ENCODE peak calls at places on chromosomes 1 and 21, in eight cellular contexts. L is HCT116, B is upper lobe of left lung, V is HepG2, G is Panc1, O is GM12878, E is GM23338, T is K562. H is an unnamed sample.

GRCh38 chr1:229272164-229273158 is 1.6 kb downstream of the RAB4A start:
- ATAC-seq in L (no peak), B (no peak), V (no peak), G (no peak), O (no peak), E (no peak), T (no peak), H (no peak)

GRCh38 chr21:45255381-45256020 is 32.2 kb downstream of the POFUT2 start:
- ATAC-seq in L (peak), B (no peak), V (peak), G (peak), O (peak), E (no peak), T (peak), H (no peak)

GRCh38 chr1:179637211-179637860 is 45.7 kb downstream of the TDRD5 start:
- ATAC-seq in L (peak), B (no peak), V (no peak), G (no peak), O (no peak), E (no peak), T (no peak), H (no peak)

GRCh38 chr1:202576816-202577215 is 133.4 kb downstream of the SYT2 start:
- ATAC-seq in L (no peak), B (no peak), V (peak), G (no peak), O (no peak), E (peak), T (no peak), H (peak)

GRCh38 chr1:170402451-170403311 is 129.3 kb upstream of the GORAB start:
- ATAC-seq in L (no peak), B (no peak), V (no peak), G (no peak), O (no peak), E (no peak), T (no peak), H (peak)

GRCh38 chr1:220298470-220298869 is 26.2 kb upstream of the RAB3GAP2 start:
- ATAC-seq in L (no peak), B (no peak), V (no peak), G (no peak), O (no peak), E (no peak), T (no peak), H (no peak)

GRCh38 chr1:7583291-7584096 is 187.6 kb upstream of the VAMP3 start:
- ATAC-seq in L (no peak), B (no peak), V (no peak), G (no peak), O (no peak), E (peak), T (no peak), H (no peak)

GRCh38 chr21:43362928-43363314 is 64.0 kb downstream of the SIK1 start:
- ATAC-seq in L (no peak), B (no peak), V (no peak), G (no peak), O (peak), E (no peak), T (peak), H (no peak)

GRCh38 chr21:14119038-14119437 is 91.7 kb downstream of the LIPI start:
- ATAC-seq in L (no peak), B (no peak), V (peak), G (peak), O (no peak), E (peak), T (peak), H (no peak)

GRCh38 chr1:12541274-12542137 is 76.5 kb downstream of the DHRS3 start:
- ATAC-seq in L (peak), B (no peak), V (peak), G (peak), O (no peak), E (peak), T (peak), H (no peak)

GRCh38 chr1:163561570-163562295 is 240.0 kb downstream of the NUF2 start:
- ATAC-seq in L (peak), B (no peak), V (peak), G (no peak), O (no peak), E (peak), T (no peak), H (no peak)
- TF ChIP-seq CTCF in L (peak), B (no peak), V (peak), G (peak), O (no peak), E (peak), T (no peak), H (peak)

GRCh38 chr1:40981702-40982448 is 2.4 kb downstream of the CTPS1 start:
- ATAC-seq in L (no peak), B (no peak), V (no peak), G (no peak), O (no peak), E (no peak), T (no peak), H (no peak)
- H3K4me3 ChIP-seq in L (no peak), B (no peak), V (no peak), G (peak), O (peak), E (peak), T (peak), H (peak)

DNA sequence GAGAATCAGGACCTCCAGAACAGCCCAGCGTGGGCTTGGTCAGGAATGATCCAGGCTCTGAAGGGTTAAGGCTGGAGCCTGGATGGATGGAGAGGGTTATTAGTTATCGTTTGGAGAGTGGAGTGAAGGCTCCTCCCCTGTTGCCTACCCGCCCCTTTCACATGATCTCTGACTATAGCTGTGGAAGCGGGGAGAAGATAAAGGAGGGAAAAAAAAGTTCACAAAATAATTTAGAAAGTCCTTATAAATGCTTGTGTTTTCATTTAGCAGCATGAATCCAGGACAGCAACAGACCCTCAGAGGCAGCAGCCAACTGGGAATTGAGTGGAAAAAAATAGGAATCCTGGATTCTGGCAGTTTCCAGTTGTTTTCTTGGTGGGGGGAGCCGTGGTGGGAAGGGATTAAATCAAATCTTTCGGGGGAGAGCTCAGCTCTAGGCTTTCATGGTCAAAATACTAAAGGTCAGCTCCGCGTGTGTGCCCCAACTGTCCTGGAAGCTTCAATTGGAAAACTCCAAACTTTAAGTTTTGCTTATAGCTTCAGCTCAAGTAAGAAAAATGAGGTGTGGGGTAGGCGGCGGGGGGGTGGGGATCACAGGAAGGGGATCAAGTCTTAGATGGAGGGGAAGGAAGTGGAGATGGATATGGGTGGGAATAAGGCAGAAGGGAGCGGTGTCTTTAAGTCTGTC is 574 bp upstream of the DDR2 start:
- ATAC-seq in L (no peak), B (no peak), V (no peak), G (no peak), O (no peak), E (no peak), T (peak), H (peak)
- TF ChIP-seq POLR2AphosphoS5 in L (no peak), B (no peak), V (no peak), G (no peak), O (no peak), E (no peak), T (no peak), H (peak)

GRCh38 chr1:207908112-207908734 is 2.7 kb downstream of the CD34 start:
- ATAC-seq in L (no peak), B (no peak), V (no peak), G (no peak), O (no peak), E (no peak), T (peak), H (peak)
- TF ChIP-seq CTCF in L (no peak), B (no peak), V (no peak), G (no peak), O (no peak), E (peak), T (peak), H (no peak)

GRCh38 chr1:183051546-183051945 is 28.3 kb downstream of the LAMC1 start:
- ATAC-seq in L (no peak), B (no peak), V (no peak), G (no peak), O (no peak), E (no peak), T (no peak), H (no peak)
- H3K4me3 ChIP-seq in L (no peak), B (no peak), V (no peak), G (no peak), O (no peak), E (no peak), T (no peak), H (no peak)

GRCh38 chr1:1144843-1145546 is 28.7 kb upstream of the TTLL10 start:
- ATAC-seq in L (no peak), B (no peak), V (peak), G (no peak), O (no peak), E (no peak), T (peak), H (no peak)

GRCh38 chr1:1145547-1145914 is 28.1 kb upstream of the TTLL10 start:
- ATAC-seq in L (no peak), B (no peak), V (no peak), G (no peak), O (no peak), E (no peak), T (no peak), H (no peak)

GRCh38 chr1:1142844-1143243 is 27.0 kb upstream of the C1orf159 start:
- ATAC-seq in L (no peak), B (no peak), V (no peak), G (no peak), O (no peak), E (no peak), T (no peak), H (no peak)

GRCh38 chr1:1143636-1144035 is 27.7 kb upstream of the C1orf159 start:
- ATAC-seq in L (no peak), B (no peak), V (no peak), G (peak), O (no peak), E (no peak), T (no peak), H (no peak)

DNA sequence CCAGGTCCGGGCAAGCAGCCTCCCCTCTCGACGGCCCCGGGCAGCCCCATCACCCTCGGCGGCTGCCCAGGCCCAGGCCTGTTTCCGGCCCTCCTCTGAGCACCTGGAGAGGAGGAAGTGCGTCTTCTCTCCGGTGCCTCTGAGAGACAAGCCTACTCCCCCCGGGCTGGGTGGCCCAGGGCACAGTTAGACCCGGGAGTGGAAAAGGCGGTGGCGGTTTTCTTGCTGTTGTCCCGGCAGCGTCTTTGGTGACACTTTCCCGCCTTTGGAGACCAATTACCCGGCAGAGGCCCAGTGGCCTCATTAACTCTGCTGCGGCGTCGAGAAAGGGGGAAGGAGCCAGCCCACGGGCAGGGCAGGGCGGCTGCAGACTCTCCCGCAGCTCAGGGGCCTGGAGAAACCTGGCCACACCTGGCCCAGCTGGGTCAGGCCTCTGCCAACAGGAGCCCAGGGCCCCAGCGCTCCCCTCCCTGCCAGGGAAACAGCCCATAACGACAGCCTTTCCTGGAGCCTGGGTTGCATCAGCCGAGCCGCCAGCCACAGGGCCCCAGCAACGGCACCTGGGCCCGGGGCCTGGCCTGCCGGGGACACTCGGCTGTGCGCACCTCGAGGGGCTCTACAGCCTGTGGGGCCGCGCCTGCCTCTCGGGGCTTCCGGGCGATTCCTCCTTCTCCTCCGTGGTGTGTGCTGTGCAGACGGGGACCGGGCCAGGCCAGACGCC is 28.4 kb upstream of the C1orf159 start:
- ATAC-seq in L (no peak), B (peak), V (peak), G (peak), O (peak), E (peak), T (peak), H (no peak)
- TF ChIP-seq POLR2AphosphoS5 in L (no peak), B (no peak), V (no peak), G (no peak), O (no peak), E (no peak), T (no peak), H (no peak)

DNA sequence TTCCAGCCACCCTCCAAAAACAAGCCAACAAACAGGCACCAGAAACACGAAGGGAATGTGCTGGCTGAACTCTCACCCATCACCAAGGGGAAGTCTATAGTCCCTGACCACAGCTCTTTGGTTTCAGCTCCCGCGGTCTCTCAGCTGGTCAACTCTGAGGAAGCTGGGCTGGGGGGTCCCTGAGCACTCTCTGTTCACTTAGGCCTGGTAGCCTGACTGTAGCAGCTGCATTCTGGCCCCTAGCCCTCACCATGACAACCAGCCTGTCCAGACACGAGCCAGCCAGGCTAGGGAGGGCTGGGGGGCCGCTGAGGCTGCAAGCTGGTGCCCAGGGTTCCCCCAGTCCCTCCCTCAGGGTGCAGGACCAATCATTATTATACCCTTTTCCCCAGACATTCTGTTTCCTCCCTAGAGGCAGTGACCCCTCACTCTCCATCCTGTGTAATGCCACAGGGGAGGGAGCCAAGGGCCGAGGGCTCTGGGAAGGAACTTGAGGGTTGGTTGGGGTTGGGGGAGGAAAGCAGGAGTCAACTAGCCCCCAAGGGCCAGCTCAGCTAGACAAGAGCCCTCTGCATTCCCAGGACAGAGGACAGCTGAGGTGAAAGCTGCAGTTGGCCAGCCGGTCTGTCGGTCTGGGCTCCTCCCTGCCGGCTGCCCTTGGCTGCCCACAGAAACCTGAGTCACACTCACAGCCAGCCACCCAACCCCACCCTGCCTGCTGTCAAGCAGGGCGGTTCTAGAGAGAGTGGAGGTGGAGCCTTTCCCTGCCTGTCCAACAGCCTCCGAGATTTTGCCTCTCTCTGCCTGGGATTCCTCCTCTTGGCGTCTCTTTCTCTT is 1.2 kb upstream of the TRAPPC3 start:
- ATAC-seq in L (peak), B (peak), V (peak), G (peak), O (peak), E (peak), T (peak), H (peak)
- TF ChIP-seq CTCF in L (no peak), B (no peak), V (no peak), G (no peak), O (no peak), E (no peak), T (no peak), H (no peak)

GRCh38 chr1:151326619-151327222 is 495 bp downstream of the PI4KB start:
- ATAC-seq in L (peak), B (peak), V (peak), G (peak), O (peak), E (peak), T (peak), H (peak)

GRCh38 chr1:151325231-151325630 is 2.0 kb downstream of the PI4KB start:
- ATAC-seq in L (no peak), B (no peak), V (no peak), G (no peak), O (no peak), E (no peak), T (no peak), H (no peak)

GRCh38 chr1:151327223-151327902 is at the start of gene PI4KB:
- ATAC-seq in L (peak), B (peak), V (peak), G (peak), O (peak), E (peak), T (peak), H (peak)

GRCh38 chr1:151324390-151324930 is 2.8 kb downstream of the PI4KB start:
- ATAC-seq in L (no peak), B (no peak), V (no peak), G (no peak), O (no peak), E (no peak), T (no peak), H (no peak)

DNA sequence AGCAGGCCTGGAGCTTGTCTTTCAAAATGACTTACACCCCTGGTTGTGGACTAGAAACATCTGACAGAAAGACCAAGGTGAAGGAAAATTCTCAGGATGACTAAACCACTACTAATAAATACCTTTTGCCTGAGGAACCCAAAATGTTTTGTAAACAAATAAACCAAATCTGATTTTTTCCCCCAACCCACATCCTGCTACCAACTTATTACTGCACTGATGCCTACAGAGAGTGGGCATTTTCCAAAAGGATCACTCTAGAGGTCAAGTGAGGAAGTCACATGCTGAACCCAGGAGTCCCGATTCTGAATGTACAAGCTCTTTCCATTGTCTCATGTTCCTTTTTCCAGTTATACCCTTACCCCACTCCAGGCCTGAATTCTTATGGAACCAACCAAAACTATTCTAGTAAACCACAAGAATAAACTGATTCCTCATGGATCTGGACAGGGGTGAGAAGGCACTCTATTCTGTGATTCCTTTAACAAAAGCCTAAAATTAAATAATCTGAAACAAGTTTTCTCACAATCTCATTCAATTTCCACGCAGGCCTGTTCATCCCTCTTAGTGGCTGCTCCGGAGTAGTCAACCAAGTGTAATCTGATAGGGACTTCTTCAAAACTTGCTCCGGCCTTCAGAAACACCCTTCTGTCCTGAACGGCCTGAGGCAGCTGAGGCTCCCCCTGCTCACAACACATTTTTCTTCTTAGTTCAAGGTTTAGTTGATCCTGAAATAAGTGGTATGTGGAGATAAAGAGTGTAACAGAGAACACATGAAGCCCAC is 1.4 kb downstream of the PI4KB start:
- ATAC-seq in L (no peak), B (no peak), V (no peak), G (no peak), O (no peak), E (no peak), T (peak), H (no peak)
- H3K4me3 ChIP-seq in L (peak), B (no peak), V (peak), G (peak), O (peak), E (peak), T (peak), H (peak)

GRCh38 chr1:63327417-63328139 is 5.2 kb downstream of the FOXD3 start:
- ATAC-seq in L (peak), B (peak), V (peak), G (peak), O (peak), E (peak), T (peak), H (peak)
- TF ChIP-seq POLR2AphosphoS5 in L (peak), B (no peak), V (no peak), G (no peak), O (no peak), E (no peak), T (no peak), H (no peak)